ENCODE peak calls at places on chromosomes 6 and 20, in nine cellular contexts. One of them, this sample, is unnamed.

GRCh38 chr20:10474606-10475184 is 39.6 kb downstream of the SLX4IP start:
- DNase-seq in AG20443: no peak
- DNase-seq in AG09319: no peak
- DNase-seq in amniotic stem cell: no peak
- DNase-seq in A549: no peak
- DNase-seq in iris pigment epithelial cell: no peak
- DNase-seq in activated naive CD4-positive, alpha-beta T cell treated with Interleukin-2 at 50 U/mL for 16 hours: no peak
- DNase-seq in stimulated activated naive CD4-positive, alpha-beta T cell treated with Interleukin-2 at 50 U/mL for 16 hours: no peak
- DNase-seq in naive thymus-derived CD8-positive, alpha-beta T cell: no peak
- DNase-seq in this sample: no peak

GRCh38 chr20:2742934-2743559 is 50.5 kb downstream of the EBF4 start:
- DNase-seq in AG20443: peak; percentile 81
- DNase-seq in AG09319: no peak
- DNase-seq in amniotic stem cell: no peak
- DNase-seq in A549: peak; percentile 87
- DNase-seq in iris pigment epithelial cell: peak; percentile 57
- DNase-seq in activated naive CD4-positive, alpha-beta T cell treated with Interleukin-2 at 50 U/mL for 16 hours: peak; percentile 71
- DNase-seq in stimulated activated naive CD4-positive, alpha-beta T cell treated with Interleukin-2 at 50 U/mL for 16 hours: peak; percentile 62
- DNase-seq in naive thymus-derived CD8-positive, alpha-beta T cell: peak; percentile 79
- DNase-seq in this sample: peak; percentile 46

GRCh38 chr6:150881911-150882481 is 16.5 kb downstream of the MTHFD1L start:
- DNase-seq in AG20443: peak; percentile 88
- DNase-seq in AG09319: peak; percentile 90
- DNase-seq in amniotic stem cell: peak; percentile 87
- DNase-seq in A549: peak; percentile 18
- DNase-seq in iris pigment epithelial cell: peak; percentile 97
- DNase-seq in activated naive CD4-positive, alpha-beta T cell treated with Interleukin-2 at 50 U/mL for 16 hours: no peak
- DNase-seq in stimulated activated naive CD4-positive, alpha-beta T cell treated with Interleukin-2 at 50 U/mL for 16 hours: no peak
- DNase-seq in naive thymus-derived CD8-positive, alpha-beta T cell: no peak
- DNase-seq in this sample: no peak

GRCh38 chr20:12949429-12949980 is 59.3 kb upstream of the SPTLC3 start:
- DNase-seq in AG20443: no peak
- DNase-seq in AG09319: no peak
- DNase-seq in amniotic stem cell: no peak
- DNase-seq in A549: no peak
- DNase-seq in iris pigment epithelial cell: peak; percentile 45
- DNase-seq in activated naive CD4-positive, alpha-beta T cell treated with Interleukin-2 at 50 U/mL for 16 hours: no peak
- DNase-seq in stimulated activated naive CD4-positive, alpha-beta T cell treated with Interleukin-2 at 50 U/mL for 16 hours: no peak
- DNase-seq in naive thymus-derived CD8-positive, alpha-beta T cell: no peak
- DNase-seq in this sample: no peak

GRCh38 chr6:89148016-89148750 is 2.3 kb downstream of the PM20D2 start:
- DNase-seq in AG20443: no peak
- DNase-seq in AG09319: no peak
- DNase-seq in amniotic stem cell: no peak
- DNase-seq in A549: no peak
- DNase-seq in iris pigment epithelial cell: no peak
- DNase-seq in activated naive CD4-positive, alpha-beta T cell treated with Interleukin-2 at 50 U/mL for 16 hours: peak; percentile 36
- DNase-seq in stimulated activated naive CD4-positive, alpha-beta T cell treated with Interleukin-2 at 50 U/mL for 16 hours: peak; percentile 31
- DNase-seq in naive thymus-derived CD8-positive, alpha-beta T cell: no peak
- DNase-seq in this sample: no peak

GRCh38 chr6:17869010-17869752 is 118.3 kb downstream of the KIF13A start:
- DNase-seq in AG20443: peak; percentile 19
- DNase-seq in AG09319: no peak
- DNase-seq in amniotic stem cell: no peak
- DNase-seq in A549: no peak
- DNase-seq in iris pigment epithelial cell: peak; percentile 57
- DNase-seq in activated naive CD4-positive, alpha-beta T cell treated with Interleukin-2 at 50 U/mL for 16 hours: no peak
- DNase-seq in stimulated activated naive CD4-positive, alpha-beta T cell treated with Interleukin-2 at 50 U/mL for 16 hours: no peak
- DNase-seq in naive thymus-derived CD8-positive, alpha-beta T cell: no peak
- DNase-seq in this sample: peak; percentile 86

GRCh38 chr20:61113731-61114130 is 138.3 kb upstream of the CDH4 start:
- DNase-seq in AG20443: no peak
- DNase-seq in AG09319: no peak
- DNase-seq in amniotic stem cell: no peak
- DNase-seq in A549: no peak
- DNase-seq in iris pigment epithelial cell: no peak
- DNase-seq in activated naive CD4-positive, alpha-beta T cell treated with Interleukin-2 at 50 U/mL for 16 hours: no peak
- DNase-seq in stimulated activated naive CD4-positive, alpha-beta T cell treated with Interleukin-2 at 50 U/mL for 16 hours: no peak
- DNase-seq in naive thymus-derived CD8-positive, alpha-beta T cell: no peak
- DNase-seq in this sample: no peak

GRCh38 chr20:63253065-63253437 is 1.2 kb downstream of the NKAIN4 start:
- DNase-seq in AG20443: no peak
- DNase-seq in AG09319: no peak
- DNase-seq in amniotic stem cell: no peak
- DNase-seq in A549: no peak
- DNase-seq in iris pigment epithelial cell: no peak
- DNase-seq in activated naive CD4-positive, alpha-beta T cell treated with Interleukin-2 at 50 U/mL for 16 hours: no peak
- DNase-seq in stimulated activated naive CD4-positive, alpha-beta T cell treated with Interleukin-2 at 50 U/mL for 16 hours: no peak
- DNase-seq in naive thymus-derived CD8-positive, alpha-beta T cell: no peak
- DNase-seq in this sample: no peak

GRCh38 chr6:5078121-5078695 is 6.9 kb upstream of the PPP1R3G start:
- DNase-seq in AG20443: no peak
- DNase-seq in AG09319: no peak
- DNase-seq in amniotic stem cell: no peak
- DNase-seq in A549: no peak
- DNase-seq in iris pigment epithelial cell: peak; percentile 41
- DNase-seq in activated naive CD4-positive, alpha-beta T cell treated with Interleukin-2 at 50 U/mL for 16 hours: no peak
- DNase-seq in stimulated activated naive CD4-positive, alpha-beta T cell treated with Interleukin-2 at 50 U/mL for 16 hours: no peak
- DNase-seq in naive thymus-derived CD8-positive, alpha-beta T cell: no peak
- DNase-seq in this sample: no peak

GRCh38 chr6:166514196-166514595 is 72.3 kb downstream of the RAMACL start:
- DNase-seq in AG20443: peak; percentile 26
- DNase-seq in AG09319: no peak
- DNase-seq in amniotic stem cell: no peak
- DNase-seq in A549: no peak
- DNase-seq in iris pigment epithelial cell: no peak
- DNase-seq in activated naive CD4-positive, alpha-beta T cell treated with Interleukin-2 at 50 U/mL for 16 hours: no peak
- DNase-seq in stimulated activated naive CD4-positive, alpha-beta T cell treated with Interleukin-2 at 50 U/mL for 16 hours: no peak
- DNase-seq in naive thymus-derived CD8-positive, alpha-beta T cell: no peak
- DNase-seq in this sample: no peak

GRCh38 chr20:32762754-32763201 is 593 bp downstream of the DNMT3B start:
- DNase-seq in AG20443: peak; percentile 45
- DNase-seq in AG09319: no peak
- DNase-seq in amniotic stem cell: no peak
- DNase-seq in A549: no peak
- DNase-seq in iris pigment epithelial cell: no peak
- DNase-seq in activated naive CD4-positive, alpha-beta T cell treated with Interleukin-2 at 50 U/mL for 16 hours: peak; percentile 20
- DNase-seq in stimulated activated naive CD4-positive, alpha-beta T cell treated with Interleukin-2 at 50 U/mL for 16 hours: no peak
- DNase-seq in naive thymus-derived CD8-positive, alpha-beta T cell: no peak
- DNase-seq in this sample: no peak

GRCh38 chr6:108651287-108651686 is 90.6 kb downstream of the FOXO3 start:
- DNase-seq in AG20443: peak; percentile 20
- DNase-seq in AG09319: no peak
- DNase-seq in amniotic stem cell: no peak
- DNase-seq in A549: no peak
- DNase-seq in iris pigment epithelial cell: no peak
- DNase-seq in activated naive CD4-positive, alpha-beta T cell treated with Interleukin-2 at 50 U/mL for 16 hours: no peak
- DNase-seq in stimulated activated naive CD4-positive, alpha-beta T cell treated with Interleukin-2 at 50 U/mL for 16 hours: no peak
- DNase-seq in naive thymus-derived CD8-positive, alpha-beta T cell: no peak
- DNase-seq in this sample: no peak

GRCh38 chr6:6749791-6750434 is 161.4 kb downstream of the LY86 start:
- DNase-seq in AG20443: peak; percentile 90
- DNase-seq in AG09319: peak; percentile 25
- DNase-seq in amniotic stem cell: peak; percentile 34
- DNase-seq in A549: peak; percentile 72
- DNase-seq in iris pigment epithelial cell: peak; percentile 94
- DNase-seq in activated naive CD4-positive, alpha-beta T cell treated with Interleukin-2 at 50 U/mL for 16 hours: peak; percentile 26
- DNase-seq in stimulated activated naive CD4-positive, alpha-beta T cell treated with Interleukin-2 at 50 U/mL for 16 hours: peak; percentile 13
- DNase-seq in naive thymus-derived CD8-positive, alpha-beta T cell: no peak
- DNase-seq in this sample: peak; percentile 24

GRCh38 chr6:85136310-85136709 is 313.6 kb upstream of the NT5E start:
- DNase-seq in AG20443: no peak
- DNase-seq in AG09319: no peak
- DNase-seq in amniotic stem cell: no peak
- DNase-seq in A549: no peak
- DNase-seq in iris pigment epithelial cell: no peak
- DNase-seq in activated naive CD4-positive, alpha-beta T cell treated with Interleukin-2 at 50 U/mL for 16 hours: no peak
- DNase-seq in stimulated activated naive CD4-positive, alpha-beta T cell treated with Interleukin-2 at 50 U/mL for 16 hours: no peak
- DNase-seq in naive thymus-derived CD8-positive, alpha-beta T cell: no peak
- DNase-seq in this sample: no peak

GRCh38 chr20:58868795-58869194 is 16.3 kb downstream of the GNAS start:
- DNase-seq in AG20443: no peak
- DNase-seq in AG09319: no peak
- DNase-seq in amniotic stem cell: no peak
- DNase-seq in A549: no peak
- DNase-seq in iris pigment epithelial cell: no peak
- DNase-seq in activated naive CD4-positive, alpha-beta T cell treated with Interleukin-2 at 50 U/mL for 16 hours: no peak
- DNase-seq in stimulated activated naive CD4-positive, alpha-beta T cell treated with Interleukin-2 at 50 U/mL for 16 hours: no peak
- DNase-seq in naive thymus-derived CD8-positive, alpha-beta T cell: no peak
- DNase-seq in this sample: peak; percentile 28

GRCh38 chr6:108123516-108123929 is 42.3 kb upstream of the NR2E1 start:
- DNase-seq in AG20443: no peak
- DNase-seq in AG09319: no peak
- DNase-seq in amniotic stem cell: no peak
- DNase-seq in A549: no peak
- DNase-seq in iris pigment epithelial cell: no peak
- DNase-seq in activated naive CD4-positive, alpha-beta T cell treated with Interleukin-2 at 50 U/mL for 16 hours: no peak
- DNase-seq in stimulated activated naive CD4-positive, alpha-beta T cell treated with Interleukin-2 at 50 U/mL for 16 hours: no peak
- DNase-seq in naive thymus-derived CD8-positive, alpha-beta T cell: no peak
- DNase-seq in this sample: no peak

GRCh38 chr6:41428402-41428994 is 93.1 kb downstream of the NCR2 start:
- DNase-seq in AG20443: no peak
- DNase-seq in AG09319: no peak
- DNase-seq in amniotic stem cell: no peak
- DNase-seq in A549: no peak
- DNase-seq in iris pigment epithelial cell: no peak
- DNase-seq in activated naive CD4-positive, alpha-beta T cell treated with Interleukin-2 at 50 U/mL for 16 hours: no peak
- DNase-seq in stimulated activated naive CD4-positive, alpha-beta T cell treated with Interleukin-2 at 50 U/mL for 16 hours: no peak
- DNase-seq in naive thymus-derived CD8-positive, alpha-beta T cell: no peak
- DNase-seq in this sample: peak; percentile 47

GRCh38 chr20:54662064-54662463 is 186.7 kb downstream of the DOK5 start:
- DNase-seq in AG20443: no peak
- DNase-seq in AG09319: no peak
- DNase-seq in amniotic stem cell: no peak
- DNase-seq in A549: no peak
- DNase-seq in iris pigment epithelial cell: no peak
- DNase-seq in activated naive CD4-positive, alpha-beta T cell treated with Interleukin-2 at 50 U/mL for 16 hours: no peak
- DNase-seq in stimulated activated naive CD4-positive, alpha-beta T cell treated with Interleukin-2 at 50 U/mL for 16 hours: no peak
- DNase-seq in naive thymus-derived CD8-positive, alpha-beta T cell: no peak
- DNase-seq in this sample: no peak

GRCh38 chr20:46767127-46767761 is 57.8 kb downstream of the SLC2A10 start:
- DNase-seq in AG20443: peak; percentile 57
- DNase-seq in AG09319: no peak
- DNase-seq in amniotic stem cell: peak; percentile 8
- DNase-seq in A549: peak; percentile 65
- DNase-seq in iris pigment epithelial cell: peak; percentile 43
- DNase-seq in activated naive CD4-positive, alpha-beta T cell treated with Interleukin-2 at 50 U/mL for 16 hours: no peak
- DNase-seq in stimulated activated naive CD4-positive, alpha-beta T cell treated with Interleukin-2 at 50 U/mL for 16 hours: no peak
- DNase-seq in naive thymus-derived CD8-positive, alpha-beta T cell: no peak
- DNase-seq in this sample: no peak

GRCh38 chr6:97394160-97394748 is 111.2 kb upstream of the MMS22L start:
- DNase-seq in AG20443: peak; percentile 64
- DNase-seq in AG09319: peak; percentile 10
- DNase-seq in amniotic stem cell: peak; percentile 2
- DNase-seq in A549: peak; percentile 10
- DNase-seq in iris pigment epithelial cell: peak; percentile 50
- DNase-seq in activated naive CD4-positive, alpha-beta T cell treated with Interleukin-2 at 50 U/mL for 16 hours: peak; percentile 26
- DNase-seq in stimulated activated naive CD4-positive, alpha-beta T cell treated with Interleukin-2 at 50 U/mL for 16 hours: no peak
- DNase-seq in naive thymus-derived CD8-positive, alpha-beta T cell: peak; percentile 61
- DNase-seq in this sample: peak; percentile 70